ENCODE peak calls at places on chromosomes 3 and 15, in four cellular contexts. U is iris pigment epithelial cell, X is RCC 7860, V is colonic mucosa. O is an unnamed sample.

GRCh38 chr3:124995460-124995994 is 60.3 kb downstream of the HEG1 start:
- DNase-seq in U (peak; percentile 25), X (peak; percentile 36), V (peak; percentile 54), O (no peak)

GRCh38 chr3:12588039-12588673 is 31.3 kb downstream of the MKRN2 start:
- DNase-seq in U (peak; percentile 60), X (peak; percentile 10), V (no peak), O (no peak)

GRCh38 chr3:71545330-71545729 is 38.2 kb downstream of the FOXP1 start:
- DNase-seq in U (no peak), X (no peak), V (no peak), O (no peak)

GRCh38 chr3:122892561-122892960 is 97.7 kb downstream of the SLC49A4 start:
- DNase-seq in U (no peak), X (no peak), V (no peak), O (no peak)

GRCh38 chr15:75203908-75204263 is 2.2 kb downstream of the C15orf39 start:
- DNase-seq in U (no peak), X (no peak), V (no peak), O (no peak)

GRCh38 chr15:91776104-91776503 is 77.4 kb upstream of the SLCO3A1 start:
- DNase-seq in U (no peak), X (no peak), V (no peak), O (no peak)

GRCh38 chr3:169337541-169337940 is 326.0 kb downstream of the MECOM start:
- DNase-seq in U (no peak), X (no peak), V (no peak), O (no peak)

GRCh38 chr3:173221010-173221409 is 80.0 kb upstream of the SPATA16 start:
- DNase-seq in U (no peak), X (no peak), V (no peak), O (no peak)

GRCh38 chr3:105801397-105801796 is 67.4 kb downstream of the CBLB start:
- DNase-seq in U (no peak), X (no peak), V (no peak), O (no peak)

GRCh38 chr3:45582407-45582806 is 12.1 kb upstream of the LIMD1 start:
- DNase-seq in U (peak; percentile 62), X (no peak), V (no peak), O (no peak)

GRCh38 chr3:34090876-34091275 is 292.4 kb downstream of the PDCD6IP start:
- DNase-seq in U (no peak), X (no peak), V (no peak), O (no peak)

GRCh38 chr15:38972831-38973230 is 408.2 kb upstream of the RASGRP1 start:
- DNase-seq in U (peak; percentile 24), X (no peak), V (no peak), O (no peak)

GRCh38 chr3:184371570-184372018 is 6.4 kb downstream of the THPO start:
- DNase-seq in U (peak; percentile 91), X (peak; percentile 73), V (peak; percentile 76), O (peak; percentile 91)

GRCh38 chr15:50184863-50185504 is 3.0 kb downstream of the SLC27A2 start:
- DNase-seq in U (no peak), X (no peak), V (no peak), O (no peak)

GRCh38 chr3:196320110-196320509 is 2.1 kb upstream of the DYNLT2B start:
- DNase-seq in U (no peak), X (no peak), V (no peak), O (no peak)

GRCh38 chr15:41258706-41259471 is 27.8 kb downstream of the CHP1 start:
- DNase-seq in U (peak; percentile 78), X (no peak), V (peak; percentile 38), O (no peak)

GRCh38 chr15:58369261-58369699 is 62.5 kb upstream of the LIPC start:
- DNase-seq in U (peak; percentile 89), X (peak; percentile 88), V (no peak), O (peak; percentile 40)

GRCh38 chr15:77417642-77418041 is 2.3 kb downstream of the PEAK1 start:
- DNase-seq in U (peak; percentile 28), X (no peak), V (no peak), O (peak; percentile 85)

GRCh38 chr3:154981201-154981600 is 98.9 kb upstream of the MME start:
- DNase-seq in U (no peak), X (no peak), V (no peak), O (no peak)

GRCh38 chr15:87874896-87875661 is 381.5 kb downstream of the NTRK3 start:
- DNase-seq in U (no peak), X (no peak), V (no peak), O (no peak)